ENCODE peak calls at places on chromosomes 4 and X, in five cellular contexts. K is psoas muscle, G is aorta, M is astrocyte, H is heart right ventricle. F is an unnamed sample. For H3K27me3, the result is how much of the 10 kb centered on the place peaks cover.

GRCh38 chrX:6228720-6229119 is at the start of gene NLGN4X:
- DNase-seq in G (no peak), M (peak), H (no peak), K (no peak), F (no peak)

GRCh38 chr4:1055721-1056590 is 44.5 kb downstream of the FGFRL1 start:
- DNase-seq in M (no peak), K (peak), G (peak), H (no peak), F (peak)

GRCh38 chr4:166067915-166068314 is 194.9 kb downstream of the TLL1 start:
- DNase-seq in H (no peak), G (no peak), K (no peak), M (no peak), F (no peak)

GRCh38 chr4:23163649-23164436 is 471.1 kb downstream of the GBA3 start:
- DNase-seq in M (peak), G (no peak), H (no peak), K (no peak), F (no peak)

GRCh38 chr4:137980641-137981040 is 261.5 kb downstream of the SLC7A11 start:
- DNase-seq in K (no peak), H (no peak), M (no peak), G (no peak), F (no peak)

GRCh38 chr4:76943790-76944189 is 5.8 kb upstream of the SEPTIN11 start:
- DNase-seq in G (no peak), H (peak), K (peak), M (peak), F (no peak)

GRCh38 chrX:123493857-123494256 is 239.0 kb downstream of the THOC2 start:
- DNase-seq in G (no peak), M (no peak), H (no peak), K (no peak), F (no peak)

GRCh38 chr4:48342559-48342878 is 1.2 kb downstream of the SLAIN2 start:
- DNase-seq in M (no peak), G (no peak), K (no peak), H (no peak), F (no peak)

GRCh38 chrX:103520391-103520790 is 1.1 kb upstream of the RAB40A start:
- DNase-seq in K (no peak), G (no peak), H (no peak), M (peak), F (no peak)

GRCh38 chr4:102586644-102587021 is 85.5 kb downstream of the NFKB1 start:
- DNase-seq in K (no peak), G (no peak), H (no peak), M (no peak), F (no peak)

GRCh38 chrX:71053217-71053621 is 14.9 kb downstream of the SNX12 start:
- DNase-seq in H (no peak), G (no peak), K (no peak), M (no peak), F (peak)

GRCh38 chrX:15873566-15873965 is 19.0 kb upstream of the AP1S2 start:
- DNase-seq in M (peak), H (no peak), K (no peak), G (no peak), F (no peak)

GRCh38 chrX:67604979-67605703 is 61.3 kb downstream of the AR start:
- DNase-seq in K (no peak), G (no peak), H (no peak), M (peak), F (peak)

GRCh38 chr4:119498520-119498919 is 130.1 kb downstream of the PDE5A start:
- DNase-seq in G (no peak), M (no peak), K (no peak), H (peak), F (no peak)

GRCh38 chr4:110344165-110344564 is 131.8 kb upstream of the ENPEP start:
- DNase-seq in G (no peak), M (no peak), K (no peak), H (no peak), F (peak)

GRCh38 chr4:112284662-112285411 is 867 bp downstream of the TIFA start:
- DNase-seq in H (no peak), K (no peak), M (peak), G (no peak), F (peak)

DNA sequence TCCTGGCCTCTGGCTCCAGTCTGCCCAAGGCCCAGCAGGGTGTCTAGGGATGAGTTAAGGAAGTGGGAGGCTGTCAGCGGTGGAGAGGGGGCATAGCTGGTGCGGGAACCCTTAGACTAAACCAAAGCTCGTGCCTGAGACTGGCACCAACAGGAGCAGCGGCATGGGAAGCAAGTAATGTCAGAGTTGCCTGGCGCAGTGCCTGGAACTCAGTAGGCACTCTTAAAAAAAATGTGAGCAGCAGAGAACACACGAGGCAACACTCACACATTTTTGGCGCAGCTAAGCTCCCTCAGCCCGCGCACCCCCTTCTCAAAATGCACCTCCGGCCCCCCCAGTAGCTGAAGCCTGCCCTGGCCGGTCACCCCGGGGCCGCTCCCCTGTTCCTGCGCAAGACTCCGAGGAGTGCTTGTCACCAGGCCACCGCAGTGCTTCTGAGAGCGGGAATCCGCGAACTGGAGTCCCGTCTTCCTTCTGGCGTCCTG is 583 bp downstream of the GABRE start:
- DNase-seq in H (peak), G (no peak), M (no peak), K (no peak), F (peak)
- H3K4me3 ChIP-seq in H (peak), G (peak), M (peak), K (peak), F (peak)

GRCh38 chr4:80195441-80196139 is 1.7 kb upstream of the PRDM8 start:
- DNase-seq in H (no peak), K (no peak), M (no peak), G (no peak), F (no peak)
- H3K27me3 ChIP-seq in H (half or more), K (under half), M (under half), G (under half), F (half or more)

DNA sequence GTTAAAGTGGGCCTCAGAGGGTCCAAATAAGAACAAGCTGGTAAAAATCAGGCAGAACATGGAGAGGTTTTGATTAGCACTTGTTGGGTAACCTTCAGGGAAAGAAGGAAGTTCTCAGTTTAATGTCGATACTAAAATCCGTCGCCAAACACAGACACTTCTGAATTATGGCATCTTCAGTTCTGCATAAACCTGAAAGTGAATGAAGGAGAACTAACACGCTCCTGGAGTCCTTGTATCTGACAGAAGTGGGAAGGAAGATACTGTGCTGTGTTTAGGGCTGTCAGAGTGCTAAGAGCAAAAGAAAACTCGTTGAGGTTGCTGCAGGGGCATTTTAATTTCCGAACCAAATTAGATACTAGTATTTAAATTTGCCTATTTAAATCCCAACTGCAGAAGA is 106.2 kb downstream of the TMA16 start:
- DNase-seq in M (no peak), H (no peak), K (no peak), G (no peak), F (no peak)
- H3K4me3 ChIP-seq in M (no peak), H (no peak), K (no peak), G (no peak), F (no peak)

GRCh38 chrX:17860811-17861495 is at the start of gene RAI2:
- DNase-seq in H (peak), K (peak), M (no peak), G (peak), F (peak)

GRCh38 chrX:17861496-17862011 is 456 bp upstream of the RAI2 start:
- DNase-seq in H (no peak), G (no peak), K (peak), M (no peak), F (no peak)

GRCh38 chrX:17860179-17860780 is 818 bp downstream of the RAI2 start:
- DNase-seq in G (no peak), M (no peak), H (peak), K (no peak), F (peak)

GRCh38 chrX:17854521-17854920 is 6.6 kb downstream of the RAI2 start:
- DNase-seq in K (no peak), H (no peak), M (no peak), G (no peak), F (no peak)

GRCh38 chrX:17859609-17860178 is 1.4 kb downstream of the RAI2 start:
- DNase-seq in K (no peak), M (no peak), H (no peak), G (no peak), F (no peak)
- H3K27me3 ChIP-seq in K (under half), M (under half), H (under half), G (under half), F (half or more)

GRCh38 chrX:101078716-101079115 is at the start of gene TMEM35A:
- DNase-seq in G (no peak), K (no peak), H (no peak), M (no peak), F (peak)

GRCh38 chrX:101079223-101079622 is 544 bp downstream of the TMEM35A start:
- DNase-seq in H (no peak), M (no peak), G (no peak), K (no peak), F (no peak)

GRCh38 chrX:101081257-101081656 is 2.6 kb downstream of the TMEM35A start:
- DNase-seq in G (no peak), H (no peak), K (no peak), M (no peak), F (no peak)

GRCh38 chrX:101079736-101080135 is 1.1 kb downstream of the TMEM35A start:
- DNase-seq in G (no peak), H (no peak), K (no peak), M (no peak), F (no peak)

GRCh38 chrX:101080326-101080725 is 1.6 kb downstream of the TMEM35A start:
- DNase-seq in G (no peak), H (no peak), K (no peak), M (no peak), F (no peak)
- H3K4me3 ChIP-seq in G (no peak), H (no peak), K (no peak), M (peak), F (no peak)

GRCh38 chr4:121376541-121376940 is 4.3 kb downstream of the QRFPR start:
- DNase-seq in M (no peak), K (no peak), G (no peak), H (no peak), F (no peak)

GRCh38 chr4:121379276-121379675 is 1.5 kb downstream of the QRFPR start:
- DNase-seq in K (no peak), H (no peak), G (no peak), M (no peak), F (no peak)

GRCh38 chr4:121380448-121381147 is at the start of gene QRFPR:
- DNase-seq in H (peak), G (no peak), M (no peak), K (peak), F (peak)

GRCh38 chr4:121377065-121377464 is 3.8 kb downstream of the QRFPR start:
- DNase-seq in G (no peak), M (no peak), H (no peak), K (no peak), F (peak)

GRCh38 chr4:121381148-121381462 is 287 bp upstream of the QRFPR start:
- DNase-seq in K (no peak), G (no peak), H (no peak), M (no peak), F (no peak)
- H3K27me3 ChIP-seq in K (under half), G (under half), H (under half), M (under half), F (under half)

DNA sequence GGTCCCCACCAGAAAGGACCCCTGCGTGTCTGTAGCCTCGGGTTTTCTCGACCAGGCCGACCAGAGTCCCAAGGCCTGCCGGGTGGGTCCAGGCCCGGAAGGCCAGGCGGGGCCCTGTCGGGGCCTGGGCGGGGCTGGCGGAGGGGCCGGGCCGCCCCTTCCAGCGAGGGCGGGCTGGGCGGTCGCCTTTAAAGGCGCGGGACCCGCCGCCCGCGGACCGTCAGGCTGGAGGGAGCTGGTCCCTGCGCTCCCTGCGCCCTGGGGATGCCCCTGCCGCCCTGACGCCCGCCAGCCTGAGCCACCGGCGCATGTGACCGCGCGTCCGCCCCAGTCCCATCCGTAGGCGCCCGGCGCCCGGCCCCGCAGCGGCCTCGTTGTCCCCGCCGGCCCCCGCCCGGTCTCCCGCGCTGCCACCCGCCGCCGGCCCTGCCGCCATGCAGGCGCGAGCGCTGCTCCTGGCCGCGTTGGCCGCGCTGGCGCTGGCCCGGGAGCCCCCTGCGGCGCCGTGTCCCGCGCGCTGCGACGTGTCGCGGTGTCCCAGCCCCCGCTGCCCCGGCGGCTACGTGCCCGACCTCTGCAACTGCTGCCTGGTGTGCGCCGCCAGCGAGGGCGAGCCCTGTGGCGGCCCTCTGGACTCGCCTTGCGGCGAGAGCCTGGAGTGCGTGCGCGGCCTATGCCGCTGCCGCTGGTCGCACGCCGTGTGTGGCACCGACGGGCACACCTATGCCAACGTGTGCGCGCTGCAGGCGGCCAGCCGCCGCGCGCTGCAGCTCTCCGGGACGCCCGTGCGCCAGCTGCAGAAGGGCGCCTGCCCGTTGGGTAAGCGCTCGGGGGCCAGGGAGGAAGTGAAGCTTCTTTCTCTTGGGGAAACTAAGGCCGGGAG is at the start of gene HTRA3:
- DNase-seq in H (peak), G (no peak), K (peak), M (no peak), F (peak)
- H3K4me3 ChIP-seq in H (peak), G (no peak), K (peak), M (peak), F (peak)